ENCODE peak calls at places on chromosomes 6 and 20, in six cellular contexts. I is A549, T is left ventricle myocardium inferior, X is SK-N-SH, O is left lung, J is Karpas-422. L is an unnamed sample. For H3K4me1, the result is how much of the 10 kb centered on the place peaks cover.

GRCh38 chr20:49646126-49646525 is 67.6 kb downstream of the B4GALT5 start:
- DNase-seq in I (no peak), T (no peak), X (no peak), O (no peak), J (no peak), L (no peak)

GRCh38 chr6:142746524-142746923 is 198.5 kb downstream of the HIVEP2 start:
- DNase-seq in I (peak), T (no peak), X (peak), O (no peak), J (peak), L (peak)

GRCh38 chr6:152246554-152247337 is 390.4 kb downstream of the SYNE1 start:
- DNase-seq in I (no peak), T (no peak), X (no peak), O (no peak), J (no peak), L (no peak)

GRCh38 chr6:64872633-64873032 is 834.4 kb downstream of the EYS start:
- DNase-seq in I (no peak), T (no peak), X (no peak), O (no peak), J (no peak), L (no peak)

GRCh38 chr6:1316482-1317220 is 4.8 kb downstream of the FOXQ1 start:
- DNase-seq in I (no peak), T (no peak), X (peak), O (no peak), J (no peak), L (no peak)

GRCh38 chr6:165846123-165846966 is 183.3 kb upstream of the PDE10A start:
- DNase-seq in I (no peak), T (no peak), X (no peak), O (peak), J (no peak), L (no peak)

GRCh38 chr20:48153105-48153504 is 367.8 kb upstream of the SULF2 start:
- DNase-seq in I (no peak), T (no peak), X (no peak), O (no peak), J (no peak), L (no peak)

GRCh38 chr6:35096129-35096852 is 44.8 kb downstream of the TCP11 start:
- DNase-seq in I (peak), T (no peak), X (peak), O (no peak), J (no peak), L (peak)

GRCh38 chr20:12171927-12172581 is 254.4 kb downstream of the BTBD3 start:
- DNase-seq in I (no peak), T (no peak), X (no peak), O (no peak), J (no peak), L (peak)

GRCh38 chr6:7338031-7338430 is 25.0 kb upstream of the SSR1 start:
- DNase-seq in I (no peak), T (no peak), X (no peak), O (no peak), J (no peak), L (no peak)

GRCh38 chr6:166166314-166167257 is 1.1 kb downstream of the TBXT start:
- DNase-seq in I (no peak), T (no peak), X (no peak), O (no peak), J (no peak), L (no peak)

GRCh38 chr6:111872521-111873177 is 603 bp downstream of the FYN start:
- DNase-seq in I (no peak), T (peak), X (peak), O (peak), J (peak), L (peak)

GRCh38 chr6:56593801-56594318 is 48.8 kb downstream of the DST start:
- DNase-seq in I (no peak), T (no peak), X (no peak), O (no peak), J (peak), L (no peak)

GRCh38 chr6:48016027-48016755 is 94.8 kb downstream of the PTCHD4 start:
- DNase-seq in I (no peak), T (no peak), X (no peak), O (no peak), J (no peak), L (no peak)

GRCh38 chr6:138238368-138238767 is 20.1 kb upstream of the PBOV1 start:
- DNase-seq in I (no peak), T (no peak), X (no peak), O (no peak), J (no peak), L (peak)

GRCh38 chr20:3586111-3586510 is 77.1 kb downstream of the GFRA4 start:
- DNase-seq in I (no peak), T (no peak), X (no peak), O (no peak), J (no peak), L (no peak)

GRCh38 chr6:68506911-68507310 is 128.2 kb upstream of the ADGRB3 start:
- DNase-seq in I (no peak), T (no peak), X (no peak), O (no peak), J (no peak), L (no peak)

GRCh38 chr6:131136021-131136847 is 967 bp downstream of the AKAP7 start:
- DNase-seq in I (peak), T (no peak), X (no peak), O (no peak), J (no peak), L (peak)

GRCh38 chr6:7156666-7157278 is 49.0 kb downstream of the RREB1 start:
- DNase-seq in I (no peak), T (no peak), X (no peak), O (no peak), J (no peak), L (no peak)

GRCh38 chr20:53980101-53980500 is 90.3 kb downstream of the BCAS1 start:
- DNase-seq in I (no peak), T (no peak), X (no peak), O (no peak), J (no peak), L (no peak)

DNA sequence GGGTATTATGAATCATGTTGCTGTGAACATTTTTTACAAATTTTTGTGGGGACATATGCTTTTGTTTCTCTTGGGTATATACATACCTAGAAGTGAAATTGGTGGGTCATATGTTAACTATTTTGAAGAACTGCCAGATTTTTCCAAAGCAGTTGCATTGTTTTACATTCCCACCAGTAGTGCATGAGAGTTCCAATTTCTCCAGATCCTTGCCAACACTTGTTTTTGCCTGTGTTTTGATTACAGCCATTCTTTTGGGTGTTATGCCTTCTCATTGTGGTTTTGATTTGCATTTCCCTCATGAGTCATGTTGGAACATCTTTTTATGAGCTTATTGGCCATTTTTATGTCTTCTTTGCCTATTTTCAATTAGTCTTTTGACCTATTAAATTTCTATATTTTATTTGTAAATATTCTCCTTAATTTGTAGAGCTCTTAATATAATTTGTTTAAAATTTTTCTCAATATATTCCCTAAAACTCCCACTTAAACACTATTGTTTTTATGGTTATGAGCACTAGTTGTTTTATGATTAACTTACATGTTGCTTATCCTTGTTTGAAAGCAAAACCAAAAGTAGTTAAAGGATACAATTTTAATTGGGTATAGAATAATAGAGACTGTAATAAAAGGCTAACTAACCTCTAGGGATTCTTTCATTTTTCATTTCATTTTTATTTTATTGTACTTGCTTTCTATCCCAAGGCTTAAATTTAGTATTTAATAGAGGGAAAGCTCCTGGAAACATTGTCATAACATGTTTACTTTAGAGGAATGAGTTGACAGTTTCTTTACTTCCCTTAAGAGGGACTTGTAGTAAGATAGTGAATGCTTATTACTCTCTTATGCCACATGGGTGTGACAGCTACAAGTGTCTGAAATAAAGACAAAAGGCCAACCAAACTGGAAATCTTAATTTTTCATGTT is 5.5 kb downstream of the UBR2 start:
- DNase-seq in I (peak), T (no peak), X (no peak), O (no peak), J (peak), L (peak)
- H3K4me1 ChIP-seq in I (under half), T (half or more), X (under half), O (under half), J (half or more), L (under half)

GRCh38 chr6:22149081-22149480 is 147.8 kb downstream of the PRL start:
- DNase-seq in I (no peak), T (no peak), X (peak), O (no peak), J (no peak), L (peak)
- H3K4me3 ChIP-seq in I (no peak), T (no peak), X (no peak), O (no peak), J (no peak), L (peak)

GRCh38 chr20:35133735-35134134 is 13.4 kb downstream of the EDEM2 start:
- DNase-seq in I (peak), T (no peak), X (no peak), O (no peak), J (no peak), L (no peak)

GRCh38 chr20:35135867-35136586 is 11.1 kb downstream of the EDEM2 start:
- DNase-seq in I (peak), T (peak), X (no peak), O (no peak), J (no peak), L (no peak)

GRCh38 chr20:35133006-35133405 is 14.1 kb downstream of the EDEM2 start:
- DNase-seq in I (no peak), T (no peak), X (no peak), O (no peak), J (no peak), L (no peak)

GRCh38 chr20:35134472-35134871 is 12.7 kb downstream of the EDEM2 start:
- DNase-seq in I (no peak), T (peak), X (no peak), O (no peak), J (no peak), L (no peak)

DNA sequence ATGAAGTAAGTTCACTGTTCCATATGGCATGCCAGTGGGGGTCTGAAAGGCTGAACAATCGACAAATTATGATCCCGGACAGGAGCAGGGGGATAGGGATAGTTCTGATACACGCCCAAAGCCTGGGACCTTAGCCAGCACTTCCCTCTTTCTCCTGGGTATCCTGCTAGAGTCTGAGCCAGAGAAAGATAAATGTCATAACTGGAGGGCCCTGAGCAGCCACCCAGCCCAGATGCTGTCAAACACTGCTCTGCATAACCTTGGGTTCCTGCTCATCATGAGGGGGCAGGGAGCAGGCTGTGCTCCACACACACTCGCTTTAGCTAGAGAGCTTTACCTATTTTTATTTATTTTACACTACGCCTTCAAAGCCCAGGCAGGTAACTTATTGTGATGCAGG is 12.2 kb downstream of the EDEM2 start:
- DNase-seq in I (no peak), T (peak), X (no peak), O (no peak), J (no peak), L (no peak)
- H3K27ac ChIP-seq in I (peak), T (peak), X (no peak), O (no peak), J (no peak), L (no peak)

GRCh38 chr6:133544419-133544818 is 303.3 kb downstream of the EYA4 start:
- DNase-seq in I (no peak), T (no peak), X (no peak), O (no peak), J (no peak), L (no peak)

GRCh38 chr6:133547136-133547535 is 306.0 kb downstream of the EYA4 start:
- DNase-seq in I (no peak), T (no peak), X (no peak), O (no peak), J (peak), L (no peak)

GRCh38 chr6:133540361-133540760 is 299.2 kb downstream of the EYA4 start:
- DNase-seq in I (no peak), T (no peak), X (no peak), O (no peak), J (no peak), L (no peak)

GRCh38 chr6:133546098-133546497 is 304.9 kb downstream of the EYA4 start:
- DNase-seq in I (no peak), T (no peak), X (no peak), O (no peak), J (no peak), L (no peak)

GRCh38 chr6:133542056-133542821 is 301.1 kb downstream of the EYA4 start:
- DNase-seq in I (no peak), T (no peak), X (no peak), O (no peak), J (no peak), L (no peak)
- H3K4me1 ChIP-seq in I (under half), T (under half), X (under half), O (under half), J (under half), L (under half)

DNA sequence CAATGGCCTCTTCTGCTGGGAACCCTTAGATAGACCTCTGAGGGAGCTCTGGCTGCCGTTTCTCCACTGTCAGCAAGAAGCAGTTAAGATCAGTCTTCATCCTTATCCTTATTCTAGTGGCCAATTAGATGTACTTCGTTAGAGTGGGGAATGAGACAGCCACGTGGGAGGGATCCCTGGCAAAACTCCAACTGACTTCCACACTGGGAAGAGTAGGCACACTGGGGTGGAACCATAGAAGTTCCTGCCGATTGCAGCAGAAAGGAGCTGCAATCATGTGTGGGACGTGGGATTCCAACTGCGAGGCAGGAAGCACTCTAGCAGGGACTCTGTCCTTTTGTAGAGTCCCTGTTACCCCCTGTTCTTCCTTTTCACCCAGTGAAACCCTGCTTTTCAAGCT is 226.3 kb upstream of the RGS17 start:
- DNase-seq in I (no peak), T (no peak), X (no peak), O (no peak), J (no peak), L (no peak)
- H3K4me3 ChIP-seq in I (no peak), T (no peak), X (no peak), O (no peak), J (no peak), L (no peak)

DNA sequence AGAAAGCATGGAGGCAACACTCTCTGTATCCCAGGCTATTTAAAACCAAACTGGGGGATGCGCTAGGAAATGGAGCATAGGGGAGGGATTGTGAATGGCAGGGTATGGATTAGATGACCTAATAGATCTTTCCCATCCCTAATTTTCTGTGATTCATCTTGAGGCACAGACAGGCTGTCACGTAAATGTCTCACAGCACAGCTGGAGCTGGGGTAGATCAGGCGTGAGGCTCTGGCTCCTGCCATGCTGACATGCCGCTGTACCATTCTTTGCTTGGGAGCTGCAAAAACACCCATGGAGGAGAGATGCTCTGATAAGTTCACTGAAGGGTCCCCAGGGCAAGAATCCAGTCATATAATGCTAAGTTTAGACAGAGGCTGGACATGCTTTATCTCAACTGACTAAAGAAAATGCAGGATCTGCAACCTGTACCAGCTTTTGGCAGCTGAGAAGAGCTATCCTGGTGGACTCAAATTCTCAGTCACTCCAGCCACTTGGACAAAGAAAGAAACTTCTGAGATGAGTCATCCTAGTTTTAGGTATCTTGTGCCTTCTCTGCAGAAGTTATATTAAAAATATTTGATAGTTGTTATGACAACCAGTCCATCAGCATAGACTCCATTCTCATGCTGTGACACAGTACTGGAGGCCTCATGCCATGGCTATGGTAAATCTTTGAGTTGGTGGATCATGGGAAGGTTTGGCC is 185.1 kb upstream of the RAB32 start:
- DNase-seq in I (peak), T (no peak), X (no peak), O (no peak), J (peak), L (no peak)
- H3K27ac ChIP-seq in I (peak), T (no peak), X (peak), O (no peak), J (peak), L (no peak)

GRCh38 chr6:143955971-143956370 is 52.1 kb downstream of the PLAGL1 start:
- DNase-seq in I (no peak), T (no peak), X (no peak), O (no peak), J (no peak), L (no peak)

GRCh38 chr6:143953922-143954321 is 54.1 kb downstream of the PLAGL1 start:
- DNase-seq in I (no peak), T (no peak), X (no peak), O (no peak), J (no peak), L (no peak)

GRCh38 chr6:143958839-143959399 is 49.1 kb downstream of the PLAGL1 start:
- DNase-seq in I (no peak), T (no peak), X (no peak), O (peak), J (no peak), L (peak)

GRCh38 chr6:143959865-143960264 is 48.2 kb downstream of the PLAGL1 start:
- DNase-seq in I (no peak), T (no peak), X (no peak), O (no peak), J (no peak), L (peak)

GRCh38 chr6:143957679-143958274 is 50.3 kb downstream of the PLAGL1 start:
- DNase-seq in I (no peak), T (no peak), X (no peak), O (no peak), J (no peak), L (no peak)
- H3K4me1 ChIP-seq in I (under half), T (under half), X (under half), O (under half), J (under half), L (under half)

L was measured in SJCRH30.